ENCODE peak calls at places on chromosome X, in seven cellular contexts. M is testis, P is stomach, D is tibial nerve, H is gastrocnemius medialis, Y is body of pancreas, Z is IMR-90. N is an unnamed sample.

GRCh38 chrX:2710041-2710471 is 19.0 kb downstream of the CD99 start:
- DNase-seq in M (no peak), P (no peak), D (no peak), H (peak; percentile 30), Y (no peak), Z (peak; percentile 88), N (no peak)

GRCh38 chrX:39766085-39766726 is 331.6 kb downstream of the BCOR start:
- DNase-seq in M (no peak), P (no peak), D (no peak), H (no peak), Y (no peak), Z (no peak), N (no peak)

GRCh38 chrX:97471071-97471470 is 587.4 kb downstream of the RPA4 start:
- DNase-seq in M (no peak), P (no peak), D (no peak), H (no peak), Y (no peak), Z (no peak), N (no peak)

GRCh38 chrX:30615229-30615628 is 37.7 kb upstream of the TASL start:
- DNase-seq in M (no peak), P (no peak), D (no peak), H (no peak), Y (no peak), Z (peak; percentile 63), N (no peak)

GRCh38 chrX:3461824-3462508 is 115.5 kb upstream of the MXRA5 start:
- DNase-seq in M (no peak), P (no peak), D (no peak), H (no peak), Y (no peak), Z (no peak), N (no peak)

GRCh38 chrX:152418025-152418424 is 33.1 kb downstream of the GABRA3 start:
- DNase-seq in M (no peak), P (no peak), D (no peak), H (no peak), Y (no peak), Z (no peak), N (no peak)

GRCh38 chrX:155819966-155820491 is 61.1 kb upstream of the VAMP7 start:
- DNase-seq in M (peak; percentile 74), P (peak; percentile 63), D (no peak), H (peak; percentile 21), Y (peak; percentile 70), Z (peak; percentile 85), N (peak; percentile 70)

GRCh38 chrX:41317487-41318208 is 16.3 kb upstream of the DDX3X start:
- DNase-seq in M (no peak), P (no peak), D (no peak), H (no peak), Y (no peak), Z (no peak), N (no peak)

GRCh38 chrX:3262906-3263305 is 83.5 kb downstream of the MXRA5 start:
- DNase-seq in M (no peak), P (no peak), D (no peak), H (no peak), Y (no peak), Z (peak; percentile 90), N (no peak)

GRCh38 chrX:122943918-122944317 is 240.2 kb upstream of the GRIA3 start:
- DNase-seq in M (no peak), P (no peak), D (no peak), H (no peak), Y (no peak), Z (no peak), N (no peak)

GRCh38 chrX:130117166-130117565 is 6.9 kb upstream of the ELF4 start:
- DNase-seq in M (no peak), P (no peak), D (no peak), H (no peak), Y (no peak), Z (no peak), N (no peak)

GRCh38 chrX:11367609-11368430 is 74.6 kb downstream of the AMELX start:
- DNase-seq in M (no peak), P (no peak), D (no peak), H (no peak), Y (no peak), Z (peak; percentile 10), N (no peak)

GRCh38 chrX:40849906-40850672 is 114.7 kb upstream of the MED14 start:
- DNase-seq in M (no peak), P (no peak), D (no peak), H (no peak), Y (no peak), Z (peak; percentile 40), N (no peak)

GRCh38 chrX:140710710-140711109 is 1.2 kb downstream of the LINC00632 start:
- DNase-seq in M (no peak), P (no peak), D (no peak), H (no peak), Y (no peak), Z (no peak), N (no peak)
- H3K4me3 ChIP-seq in M (no peak overlapping the region), P (no peak overlapping the region), D (no peak overlapping the region), H (no peak overlapping the region), Y (no peak overlapping the region), Z (no peak overlapping the region), N (no peak overlapping the region)

GRCh38 chrX:71216446-71216845 is 6.6 kb upstream of the GJB1 start:
- DNase-seq in M (no peak), P (no peak), D (no peak), H (no peak), Y (no peak), Z (no peak), N (peak; percentile 4)

GRCh38 chrX:71214604-71215334 is 8.3 kb upstream of the GJB1 start:
- DNase-seq in M (no peak), P (peak; percentile 70), D (no peak), H (no peak), Y (peak; percentile 87), Z (no peak), N (no peak)

GRCh38 chrX:71215335-71215912 is 7.6 kb upstream of the GJB1 start:
- DNase-seq in M (no peak), P (peak; percentile 40), D (no peak), H (no peak), Y (peak; percentile 43), Z (no peak), N (peak; percentile 12)

GRCh38 chrX:71214152-71214551 is 8.9 kb upstream of the GJB1 start:
- DNase-seq in M (no peak), P (no peak), D (no peak), H (no peak), Y (no peak), Z (no peak), N (no peak)

GRCh38 chrX:71217298-71217697 is 5.7 kb upstream of the GJB1 start:
- DNase-seq in M (no peak), P (no peak), D (no peak), H (no peak), Y (no peak), Z (no peak), N (peak; percentile 27)
- TF ChIP-seq POLR2A in M (no peak), P (no peak), D (no peak), H (no peak), Y (no peak), Z (no peak), N (no peak)

GRCh38 chrX:49163555-49164419 is 1.2 kb downstream of the MAGIX start:
- DNase-seq in M (peak; percentile 88), P (peak; percentile 86), D (peak; percentile 83), H (peak; percentile 76), Y (peak; percentile 86), Z (peak; percentile 73), N (peak; percentile 84)

GRCh38 chrX:49165901-49166881 is 3.6 kb downstream of the MAGIX start:
- DNase-seq in M (peak; percentile 75), P (peak; percentile 66), D (peak; percentile 36), H (peak; percentile 45), Y (peak; percentile 61), Z (peak; percentile 61), N (peak; percentile 90)

GRCh38 chrX:49160908-49161307 is 1.6 kb upstream of the MAGIX start:
- DNase-seq in M (peak; percentile 61), P (no peak), D (no peak), H (no peak), Y (no peak), Z (no peak), N (no peak)

GRCh38 chrX:49164589-49165360 is 2.2 kb downstream of the MAGIX start:
- DNase-seq in M (no peak), P (no peak), D (no peak), H (no peak), Y (no peak), Z (no peak), N (no peak)

GRCh38 chrX:49162620-49163019 is at the start of gene MAGIX:
- DNase-seq in M (no peak), P (peak; percentile 71), D (no peak), H (no peak), Y (peak; percentile 64), Z (no peak), N (peak; percentile 71)
- H3K4me3 ChIP-seq in M (peak within 1 kb of the TSS; percentile 36), P (peak within 1 kb of the TSS; percentile 38), D (peak within 1 kb of the TSS; percentile 22), H (peak within 1 kb of the TSS; percentile 61), Y (no peak within 1 kb of the TSS), Z (peak within 1 kb of the TSS; percentile 46), N (no peak within 1 kb of the TSS)

DNA sequence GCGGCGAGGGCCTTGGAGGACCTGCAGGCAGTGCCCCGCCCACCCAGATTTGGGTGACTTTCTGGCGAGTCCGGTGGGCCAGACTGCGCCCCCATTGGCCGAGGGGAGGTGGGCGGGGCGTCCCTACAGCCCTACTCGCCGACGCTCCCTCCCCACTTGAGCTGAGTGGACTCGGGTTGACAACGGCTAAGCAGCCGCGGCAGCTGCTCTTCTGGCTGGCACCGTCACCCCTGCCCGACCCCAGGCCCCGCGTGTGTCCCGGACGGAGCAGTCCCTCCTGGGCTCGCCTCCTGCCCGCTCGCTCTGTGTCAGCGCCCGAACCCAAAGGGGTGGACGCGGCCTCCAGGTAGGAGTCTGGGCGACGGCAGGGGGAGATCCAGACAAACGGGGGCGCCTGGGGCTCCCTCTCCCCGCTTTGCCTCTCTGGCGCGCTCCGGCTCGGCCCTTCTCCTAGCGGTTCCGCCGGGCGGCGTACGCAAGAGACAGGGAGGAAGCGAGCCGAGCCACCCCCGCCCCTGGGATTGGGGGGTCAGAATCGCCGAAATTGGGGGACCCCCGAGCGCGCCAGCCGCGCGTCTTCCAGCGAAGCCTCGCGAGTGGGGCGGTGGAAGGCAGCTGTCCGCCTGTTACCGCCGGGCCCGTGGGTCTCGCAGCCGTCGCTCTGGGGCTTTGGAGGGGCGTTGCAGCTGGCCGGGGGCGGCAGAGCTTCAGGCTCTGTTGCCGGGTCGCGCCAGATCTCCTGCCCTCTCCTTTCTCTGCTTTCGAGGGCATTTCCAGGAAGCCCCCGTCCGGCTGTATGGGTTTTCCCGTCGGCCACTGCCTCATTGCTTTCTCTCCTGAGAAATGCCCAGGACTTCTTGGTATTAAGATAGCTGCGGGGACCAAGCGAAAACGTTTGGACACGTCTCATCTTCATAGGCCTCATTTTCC is 46.3 kb downstream of the STARD8 start:
- DNase-seq in M (peak; percentile 71), P (peak; percentile 56), D (peak; percentile 45), H (peak; percentile 48), Y (peak; percentile 72), Z (peak; percentile 50), N (peak; percentile 82)
- TF ChIP-seq POLR2A in M (no peak), P (no peak), D (peak; percentile 18), H (peak; percentile 68), Y (peak; percentile 78), Z (peak; percentile 51), N (no peak)

GRCh38 chrX:115233497-115234219 is at the start of gene LRCH2:
- DNase-seq in M (peak; percentile 43), P (no peak), D (peak; percentile 12), H (no peak), Y (peak; percentile 6), Z (peak; percentile 41), N (peak; percentile 62)
- H3K4me3 ChIP-seq in M (peak within 1 kb of the TSS; percentile 71), P (peak within 1 kb of the TSS; percentile 61), D (peak within 1 kb of the TSS; percentile 50), H (peak within 1 kb of the TSS; percentile 43), Y (no peak within 1 kb of the TSS), Z (peak within 1 kb of the TSS; percentile 89), N (peak within 1 kb of the TSS; percentile 47)

GRCh38 chrX:48802089-48802812 is 384 bp downstream of the HDAC6 start:
- DNase-seq in M (peak; percentile 87), P (peak; percentile 86), D (peak; percentile 71), H (peak; percentile 61), Y (peak; percentile 85), Z (peak; percentile 60), N (peak; percentile 91)
- TF ChIP-seq POLR2A in M (no peak), P (peak; percentile 65), D (no peak), H (peak; percentile 65), Y (peak; percentile 89), Z (peak; percentile 63), N (no peak)